ENCODE peak calls at places on chromosomes 1 and 21, in four cellular contexts. O, Y, K and G are unnamed samples.

GRCh38 chr1:210467440-210468040 is 138.8 kb downstream of the HHAT start:
- DNase-seq in O (no peak), Y (peak; percentile 9), K (no peak), G (no peak)

GRCh38 chr1:169060010-169060722 is 46.3 kb upstream of the ATP1B1 start:
- DNase-seq in O (no peak), Y (no peak), K (peak; percentile 96), G (peak; percentile 71)

GRCh38 chr1:99407018-99407417 is 142.7 kb downstream of the PLPPR4 start:
- DNase-seq in O (no peak), Y (no peak), K (no peak), G (no peak)

GRCh38 chr1:235083589-235084323 is 44.9 kb downstream of the TOMM20 start:
- DNase-seq in O (peak; percentile 60), Y (no peak), K (peak; percentile 96), G (peak; percentile 77)

GRCh38 chr1:109181085-109181806 is 32.5 kb upstream of the SARS1 start:
- DNase-seq in O (no peak), Y (peak; percentile 23), K (no peak), G (no peak)

GRCh38 chr1:204072951-204073836 is at the start of gene SOX13:
- DNase-seq in O (peak; percentile 65), Y (peak; percentile 34), K (peak; percentile 98), G (peak; percentile 75)

GRCh38 chr1:213982814-213983588 is 4.8 kb upstream of the PROX1 start:
- DNase-seq in O (no peak), Y (no peak), K (no peak), G (no peak)

GRCh38 chr1:83742446-83742845 is 256.5 kb downstream of the TTLL7 start:
- DNase-seq in O (no peak), Y (no peak), K (no peak), G (no peak)

GRCh38 chr1:25795955-25796806 is 3.8 kb upstream of the SELENON start:
- DNase-seq in O (no peak), Y (no peak), K (no peak), G (peak; percentile 68)

GRCh38 chr21:34885636-34886553 is 163.2 kb downstream of the RUNX1 start:
- DNase-seq in O (no peak), Y (no peak), K (peak; percentile 39), G (no peak)

GRCh38 chr1:183417691-183418491 is at the start of gene NMNAT2:
- DNase-seq in O (no peak), Y (no peak), K (peak; percentile 44), G (peak; percentile 12)

GRCh38 chr1:33152685-33153432 is 29.0 kb downstream of the TRIM62 start:
- DNase-seq in O (no peak), Y (no peak), K (no peak), G (no peak)

GRCh38 chr1:106961671-106962070 is 94.8 kb upstream of the PRMT6 start:
- DNase-seq in O (no peak), Y (no peak), K (no peak), G (no peak)

GRCh38 chr1:43453442-43454269 is at the start of gene HYI:
- DNase-seq in O (peak; percentile 60), Y (peak; percentile 24), K (peak; percentile 89), G (peak; percentile 82)

GRCh38 chr1:210586785-210587184 is 258.1 kb downstream of the HHAT start:
- DNase-seq in O (no peak), Y (no peak), K (no peak), G (no peak)

GRCh38 chr1:230123280-230124186 is 56.5 kb downstream of the GALNT2 start:
- DNase-seq in O (no peak), Y (no peak), K (no peak), G (no peak)

GRCh38 chr1:173095632-173096031 is 44.9 kb upstream of the TNFSF18 start:
- DNase-seq in O (no peak), Y (peak; percentile 61), K (peak; percentile 39), G (peak; percentile 80)

GRCh38 chr1:113035086-113035485 is 37.9 kb upstream of the LRIG2 start:
- DNase-seq in O (no peak), Y (no peak), K (peak; percentile 99), G (peak; percentile 100)

GRCh38 chr1:62188111-62188510 is 6.5 kb upstream of the L1TD1 start:
- DNase-seq in O (no peak), Y (no peak), K (no peak), G (no peak)